ENCODE peak calls at places on chromosome 22, in eight cellular contexts. U, C, D, T, F, K, Z and B are unnamed samples.
A peak's percentile ranks its signal among the peaks of the same experiment; 100 is the strongest.

GRCh38 chr22:31104869-31105268 is 2.5 kb downstream of the SELENOM start:
- DNase-seq in U (peak; percentile 90), C (no peak), D (peak; percentile 93), T (no peak), F (peak; percentile 26), K (peak; percentile 63), Z (peak; percentile 22), B (no peak)

GRCh38 chr22:21587803-21588611 is 20.5 kb downstream of the UBE2L3 start:
- DNase-seq in U (no peak), C (no peak), D (no peak), T (no peak), F (peak; percentile 78), K (no peak), Z (no peak), B (no peak)

GRCh38 chr22:30283342-30283741 is 6.0 kb downstream of the CASTOR1 start:
- DNase-seq in U (no peak), C (no peak), D (no peak), T (no peak), F (no peak), K (no peak), Z (no peak), B (no peak)

GRCh38 chr22:18067548-18068341 is 10.0 kb upstream of the PEX26 start:
- DNase-seq in U (no peak), C (no peak), D (no peak), T (no peak), F (peak; percentile 44), K (no peak), Z (no peak), B (no peak)

GRCh38 chr22:36227396-36227795 is 11.9 kb downstream of the APOL2 start:
- DNase-seq in U (no peak), C (no peak), D (no peak), T (no peak), F (no peak), K (no peak), Z (no peak), B (no peak)

GRCh38 chr22:24201681-24202590 is 20.6 kb downstream of the SUSD2 start:
- DNase-seq in U (no peak), C (no peak), D (no peak), T (no peak), F (peak; percentile 64), K (no peak), Z (no peak), B (no peak)

GRCh38 chr22:37501610-37502341 is 15.6 kb upstream of the MFNG start:
- DNase-seq in U (no peak), C (peak; percentile 31), D (no peak), T (peak; percentile 68), F (peak; percentile 90), K (no peak), Z (no peak), B (no peak)

GRCh38 chr22:24390156-24390555 is 37.2 kb upstream of the ADORA2A start:
- DNase-seq in U (no peak), C (no peak), D (no peak), T (no peak), F (no peak), K (no peak), Z (no peak), B (no peak)

GRCh38 chr22:37352481-37352880 is 70.2 kb downstream of the CYTH4 start:
- DNase-seq in U (no peak), C (no peak), D (no peak), T (no peak), F (no peak), K (no peak), Z (no peak), B (no peak)

GRCh38 chr22:21455334-21456089 is 11.7 kb upstream of the TMEM191C start:
- DNase-seq in U (peak; percentile 2), C (peak; percentile 4), D (no peak), T (no peak), F (no peak), K (no peak), Z (no peak), B (no peak)

GRCh38 chr22:44669725-44670027 is 32.3 kb upstream of the PRR5 start:
- DNase-seq in U (peak; percentile 68), C (no peak), D (peak; percentile 66), T (peak; percentile 58), F (no peak), K (no peak), Z (no peak), B (no peak)

GRCh38 chr22:26658161-26658560 is 773 bp downstream of the MIAT start:
- DNase-seq in U (no peak), C (no peak), D (no peak), T (no peak), F (no peak), K (no peak), Z (no peak), B (no peak)

GRCh38 chr22:17773606-17774205 is 563 bp downstream of the BID start:
- DNase-seq in U (peak; percentile 89), C (peak; percentile 42), D (peak; percentile 83), T (peak; percentile 74), F (peak; percentile 35), K (peak; percentile 67), Z (peak; percentile 59), B (no peak)

GRCh38 chr22:26671317-26672059 is 14.1 kb downstream of the MIAT start:
- DNase-seq in U (no peak), C (peak; percentile 33), D (peak; percentile 58), T (no peak), F (no peak), K (no peak), Z (peak; percentile 71), B (no peak)

GRCh38 chr22:36599771-36600170 is 70.8 kb upstream of the EIF3D start:
- DNase-seq in U (no peak), C (no peak), D (no peak), T (no peak), F (no peak), K (no peak), Z (no peak), B (no peak)

GRCh38 chr22:47373648-47374272 is 611.3 kb downstream of the TBC1D22A start:
- DNase-seq in U (no peak), C (no peak), D (no peak), T (peak; percentile 1), F (no peak), K (no peak), Z (no peak), B (no peak)

GRCh38 chr22:33162196-33162595 is 104.0 kb upstream of the SYN3 start:
- DNase-seq in U (no peak), C (no peak), D (no peak), T (no peak), F (no peak), K (no peak), Z (no peak), B (no peak)

GRCh38 chr22:33167998-33168397 is 109.8 kb upstream of the SYN3 start:
- DNase-seq in U (no peak), C (no peak), D (no peak), T (no peak), F (no peak), K (no peak), Z (no peak), B (no peak)

GRCh38 chr22:33166206-33166605 is 108.0 kb upstream of the SYN3 start:
- DNase-seq in U (no peak), C (no peak), D (peak; percentile 62), T (no peak), F (no peak), K (no peak), Z (no peak), B (no peak)

GRCh38 chr22:33163815-33164214 is 105.6 kb upstream of the SYN3 start:
- DNase-seq in U (no peak), C (no peak), D (no peak), T (no peak), F (no peak), K (no peak), Z (no peak), B (no peak)
- H3K27ac ChIP-seq in U (no peak overlapping the region), C (no peak overlapping the region), D (no peak overlapping the region), T (no peak overlapping the region), F (no peak overlapping the region), K (no peak overlapping the region), Z (no peak overlapping the region), B (no peak overlapping the region)

DNA sequence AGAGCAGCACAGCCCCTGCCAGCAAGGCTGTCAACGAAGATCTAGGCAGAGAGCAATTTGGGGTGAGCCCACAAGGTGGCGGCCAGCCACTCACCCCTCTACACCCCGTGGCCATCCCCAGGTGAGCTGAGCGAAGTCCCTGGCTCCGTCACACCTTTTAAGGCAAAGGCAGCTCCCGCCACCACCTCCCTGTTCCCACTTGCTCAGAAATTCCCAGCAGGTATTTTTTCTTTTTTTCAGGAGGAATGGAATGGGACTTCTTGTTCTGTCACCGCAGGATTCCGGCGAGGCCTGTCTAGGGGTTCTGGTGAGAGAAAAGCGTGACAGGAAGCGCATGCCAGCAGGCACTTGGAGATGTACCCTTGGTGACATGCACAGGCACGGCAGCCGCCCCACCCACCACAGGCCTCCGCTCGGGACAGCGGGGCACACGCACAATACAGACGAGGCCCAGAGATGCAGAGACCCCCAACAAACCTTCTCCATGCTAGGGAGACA is 10.0 kb downstream of the RPL3 start:
- DNase-seq in U (no peak), C (no peak), D (peak; percentile 89), T (no peak), F (no peak), K (no peak), Z (no peak), B (no peak)
- H3K27ac ChIP-seq in U (no peak overlapping the region), C (peak overlapping the region; percentile 24), D (peak overlapping the region; percentile 91), T (no peak overlapping the region), F (peak overlapping the region; percentile 81), K (no peak overlapping the region), Z (no peak overlapping the region), B (peak overlapping the region; percentile 24)

GRCh38 chr22:46025973-46026906 is 49.3 kb upstream of the WNT7B start:
- DNase-seq in U (no peak), C (no peak), D (no peak), T (no peak), F (no peak), K (no peak), Z (no peak), B (no peak)
- H3K27ac ChIP-seq in U (no peak overlapping the region), C (peak overlapping the region; percentile 72), D (no peak overlapping the region), T (no peak overlapping the region), F (no peak overlapping the region), K (no peak overlapping the region), Z (no peak overlapping the region), B (peak overlapping the region; percentile 88)

GRCh38 chr22:33657670-33658069 is 262.6 kb downstream of the LARGE1 start:
- DNase-seq in U (no peak), C (no peak), D (no peak), T (no peak), F (no peak), K (no peak), Z (no peak), B (no peak)

GRCh38 chr22:33658775-33659174 is 261.5 kb downstream of the LARGE1 start:
- DNase-seq in U (no peak), C (peak; percentile 31), D (no peak), T (no peak), F (no peak), K (no peak), Z (no peak), B (no peak)

GRCh38 chr22:33656808-33657628 is 263.3 kb downstream of the LARGE1 start:
- DNase-seq in U (no peak), C (no peak), D (no peak), T (no peak), F (no peak), K (no peak), Z (no peak), B (no peak)

GRCh38 chr22:33654173-33654890 is 265.9 kb downstream of the LARGE1 start:
- DNase-seq in U (no peak), C (no peak), D (peak; percentile 52), T (no peak), F (no peak), K (no peak), Z (no peak), B (no peak)

DNA sequence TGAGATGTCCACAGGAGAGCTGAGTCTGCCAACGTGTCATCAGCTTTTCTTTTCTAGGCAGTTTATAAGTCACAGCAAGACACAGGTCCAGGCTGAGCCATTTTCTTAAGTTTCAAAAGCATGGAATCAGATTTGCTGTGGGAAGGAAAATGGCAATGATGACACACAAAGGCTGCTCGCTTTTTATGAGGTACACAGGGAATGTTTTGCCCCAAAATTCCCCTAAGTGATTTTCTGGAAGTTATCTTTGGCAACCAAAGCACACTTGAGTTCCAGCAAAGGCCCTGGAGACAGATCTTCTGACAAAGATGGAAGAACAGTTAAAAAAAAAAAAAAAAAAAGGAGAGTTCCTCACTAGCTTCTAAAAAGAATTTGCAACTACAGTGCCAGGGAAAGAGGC is 260.9 kb downstream of the LARGE1 start:
- DNase-seq in U (no peak), C (no peak), D (no peak), T (no peak), F (peak; percentile 19), K (no peak), Z (no peak), B (no peak)
- H3K27ac ChIP-seq in U (no peak overlapping the region), C (peak overlapping the region; percentile 32), D (no peak overlapping the region), T (no peak overlapping the region), F (no peak overlapping the region), K (no peak overlapping the region), Z (no peak overlapping the region), B (no peak overlapping the region)